ENCODE peak calls at places on chromosomes 16 and 17, in four cellular contexts. E is A549, Z is K562, L is H1. G is an unnamed sample.

GRCh38 chr16:68005786-68006286 is 6.6 kb upstream of the DPEP2 start:
- DNase-seq in L (no peak), Z (peak), E (no peak), G (no peak)

GRCh38 chr16:2158262-2158638 is 2.7 kb downstream of the TRAF7 start:
- DNase-seq in L (no peak), Z (no peak), E (no peak), G (no peak)

GRCh38 chr16:60304078-60304477 is 1570.0 kb upstream of the GOT2 start:
- DNase-seq in E (no peak), Z (no peak), L (no peak), G (no peak)

GRCh38 chr17:52170963-52171572 is 12.6 kb upstream of the CA10 start:
- DNase-seq in E (peak), Z (peak), L (no peak), G (peak)

GRCh38 chr17:61533797-61534196 is 57.2 kb downstream of the NACA2 start:
- DNase-seq in Z (no peak), L (no peak), E (no peak), G (no peak)

GRCh38 chr16:57720142-57720575 is 15.4 kb upstream of the KATNB1 start:
- DNase-seq in Z (peak), E (peak), L (peak), G (peak)

GRCh38 chr16:50781043-50781442 is 39.2 kb downstream of the CYLD start:
- DNase-seq in L (no peak), E (peak), Z (peak), G (no peak)

GRCh38 chr16:65468121-65468520 is 346.3 kb upstream of the CDH11 start:
- DNase-seq in E (no peak), Z (no peak), L (no peak), G (no peak)

GRCh38 chr16:27572711-27573110 is 22.8 kb downstream of the KATNIP start:
- DNase-seq in E (no peak), Z (no peak), L (no peak), G (no peak)

GRCh38 chr17:17352836-17353624 is 49.9 kb downstream of the NT5M start:
- DNase-seq in E (no peak), L (no peak), Z (no peak), G (no peak)

GRCh38 chr17:8631554-8631877 is 991 bp upstream of the MYH10 start:
- DNase-seq in Z (no peak), E (no peak), L (no peak), G (no peak)

GRCh38 chr16:29807426-29808218 is 1.3 kb downstream of the MAZ start:
- DNase-seq in Z (peak), L (peak), E (peak), G (peak)

GRCh38 chr17:55584055-55584685 is 72.9 kb upstream of the SMIM36 start:
- DNase-seq in Z (no peak), E (peak), L (no peak), G (no peak)

GRCh38 chr17:36136439-36136838 is 32.8 kb downstream of the CCL4 start:
- DNase-seq in E (no peak), L (no peak), Z (no peak), G (no peak)

GRCh38 chr16:73025111-73025505 is 22.8 kb downstream of the ZFHX3 start:
- DNase-seq in L (no peak), Z (no peak), E (no peak), G (no peak)

GRCh38 chr16:83899272-83899897 is 470 bp downstream of the MLYCD start:
- DNase-seq in L (peak), E (peak), Z (peak), G (no peak)

GRCh38 chr16:64144612-64145011 is 977.3 kb downstream of the CDH11 start:
- DNase-seq in E (no peak), L (no peak), Z (no peak), G (no peak)

GRCh38 chr17:63035695-63036094 is 69.7 kb downstream of the TANC2 start:
- DNase-seq in Z (no peak), E (no peak), L (no peak), G (no peak)

GRCh38 chr17:34391241-34391640 is 28.2 kb upstream of the CCL1 start:
- DNase-seq in E (no peak), Z (no peak), L (no peak), G (no peak)

GRCh38 chr16:12089492-12090161 is 113.1 kb downstream of the SNX29 start:
- DNase-seq in L (peak), E (no peak), Z (peak), G (peak)

GRCh38 chr16:88636488-88637265 is 1.7 kb upstream of the IL17C start:
- DNase-seq in E (no peak), L (no peak), Z (no peak), G (no peak)

GRCh38 chr16:9932000-9932399 is 250.2 kb downstream of the GRIN2A start:
- DNase-seq in Z (no peak), L (no peak), E (no peak), G (no peak)

GRCh38 chr16:12160815-12161550 is 184.4 kb downstream of the SNX29 start:
- DNase-seq in L (no peak), Z (no peak), E (no peak), G (no peak)

GRCh38 chr17:78374631-78375274 is 3.7 kb upstream of the PGS1 start:
- DNase-seq in L (peak), E (no peak), Z (no peak), G (no peak)

GRCh38 chr17:39027037-39027436 is 59.8 kb upstream of the FBXO47 start:
- DNase-seq in L (peak), Z (peak), E (no peak), G (no peak)

DNA sequence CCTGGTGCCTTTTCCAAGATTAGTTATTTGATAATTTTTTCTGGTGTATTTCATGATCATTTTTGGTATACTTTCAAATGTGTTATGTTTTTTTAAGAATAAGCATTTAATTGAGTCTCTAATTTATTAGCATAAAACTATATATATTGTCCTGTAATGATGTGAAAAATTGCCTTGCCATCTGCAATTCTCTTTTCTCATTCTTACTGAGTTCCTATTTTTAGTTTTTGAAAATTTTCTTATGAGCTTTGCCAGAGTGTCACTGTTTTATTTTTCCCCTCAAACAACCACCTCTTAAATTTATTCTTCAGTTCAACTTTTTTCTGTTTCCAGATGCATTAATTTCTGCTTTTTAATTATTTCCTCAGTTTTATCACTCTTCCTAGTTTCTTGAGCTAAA is 59.3 kb downstream of the PRKCB start:
- DNase-seq in Z (no peak), E (no peak), L (no peak), G (no peak)
- TF ChIP-seq RNF2 in Z (no peak), E (no peak), L (no peak), G (no peak)

DNA sequence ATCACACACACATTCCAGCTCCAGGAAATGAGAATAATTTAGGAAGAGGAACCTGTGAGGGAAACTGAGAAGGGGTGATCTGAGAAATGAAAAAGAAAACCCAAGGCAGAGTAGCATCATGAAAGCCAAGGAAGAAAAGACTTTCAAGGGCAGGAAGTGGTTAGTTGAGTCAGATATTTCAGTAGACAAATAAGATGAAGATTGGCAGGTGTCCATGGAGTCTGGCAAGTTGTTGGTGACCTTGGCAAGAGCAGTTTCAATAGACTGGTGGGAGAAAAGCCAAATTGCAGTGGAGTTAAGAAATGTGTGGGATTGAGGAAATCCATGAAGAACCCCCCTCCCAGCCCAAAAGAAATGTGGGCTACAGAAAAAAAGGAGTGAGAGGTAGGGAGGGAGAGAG is 10.7 kb downstream of the GNAO1 start:
- DNase-seq in Z (no peak), L (no peak), E (no peak), G (no peak)
- TF ChIP-seq RNF2 in Z (no peak), L (no peak), E (no peak), G (no peak)

GRCh38 chr17:57256708-57257112 is 387 bp downstream of the MSI2 start:
- DNase-seq in L (no peak), E (peak), Z (peak), G (no peak)

GRCh38 chr17:57253307-57254065 is 2.8 kb upstream of the MSI2 start:
- DNase-seq in L (peak), E (no peak), Z (no peak), G (no peak)

GRCh38 chr17:57257213-57257873 is 1.0 kb downstream of the MSI2 start:
- DNase-seq in E (no peak), L (peak), Z (peak), G (no peak)

GRCh38 chr17:57255776-57256681 is at the start of gene MSI2:
- DNase-seq in L (peak), Z (peak), E (peak), G (peak)

GRCh38 chr17:57255182-57255775 is 1.0 kb upstream of the MSI2 start:
- DNase-seq in L (peak), E (no peak), Z (no peak), G (no peak)
- TF ChIP-seq RNF2 in L (no peak), E (no peak), Z (no peak), G (no peak)

GRCh38 chr16:379961-380836 is 1.6 kb downstream of the PGAP6 start:
- DNase-seq in Z (no peak), E (no peak), L (no peak), G (no peak)

GRCh38 chr16:381788-382717 is at the start of gene PGAP6:
- DNase-seq in Z (peak), E (no peak), L (peak), G (no peak)

GRCh38 chr16:378821-379182 is 3.0 kb downstream of the PGAP6 start:
- DNase-seq in L (no peak), E (no peak), Z (no peak), G (no peak)

GRCh38 chr16:379183-379960 is 2.4 kb downstream of the PGAP6 start:
- DNase-seq in Z (no peak), L (peak), E (no peak), G (no peak)

GRCh38 chr16:380837-381787 is 666 bp downstream of the PGAP6 start:
- DNase-seq in L (peak), E (no peak), Z (peak), G (no peak)
- TF ChIP-seq RNF2 in L (no peak), E (no peak), Z (no peak), G (no peak)